ENCODE peak calls at places on chromosomes 5 and 9, in four cellular contexts. E is HCT116, N is neural progenitor cell, S is OCI-LY7. B is an unnamed sample.

GRCh38 chr5:79842991-79843390 is 148.1 kb downstream of the MTX3 start:
- DNase-seq in S (no peak), E (no peak), N (no peak), B (no peak)

GRCh38 chr5:79792518-79792917 is 102.9 kb downstream of the CMYA5 start:
- DNase-seq in S (no peak), E (no peak), N (no peak), B (no peak)

GRCh38 chr9:110049699-110050450 is 158.1 kb downstream of the C9orf152 start:
- DNase-seq in E (no peak), S (peak), N (peak), B (peak)

GRCh38 chr5:41794478-41794877 is 75.7 kb downstream of the OXCT1 start:
- DNase-seq in S (no peak), E (peak), N (no peak), B (no peak)

GRCh38 chr5:6194906-6195612 is 183.3 kb downstream of the MED10 start:
- DNase-seq in E (no peak), S (peak), N (no peak), B (no peak)

GRCh38 chr5:177985430-177986040 is 10.5 kb downstream of the PROP1 start:
- DNase-seq in E (no peak), N (no peak), S (no peak), B (peak)

GRCh38 chr9:126695186-126696090 is 81.7 kb downstream of the LMX1B start:
- DNase-seq in S (no peak), E (no peak), N (peak), B (no peak)

GRCh38 chr5:33936381-33937016 is at the start of gene RXFP3:
- DNase-seq in S (no peak), E (no peak), N (no peak), B (peak)

GRCh38 chr5:137191179-137191578 is 307.9 kb downstream of the SPOCK1 start:
- DNase-seq in S (no peak), E (no peak), N (no peak), B (no peak)

GRCh38 chr9:89774971-89775370 is 170.2 kb downstream of the GADD45G start:
- DNase-seq in N (no peak), E (no peak), S (no peak), B (no peak)

GRCh38 chr5:35371971-35372426 is 141.7 kb upstream of the PRLR start:
- DNase-seq in S (no peak), N (no peak), E (no peak), B (no peak)

GRCh38 chr9:3746296-3747275 is 220.8 kb upstream of the RFX3 start:
- DNase-seq in N (no peak), S (no peak), E (peak), B (no peak)

GRCh38 chr5:39584921-39585320 is 160.1 kb upstream of the DAB2 start:
- DNase-seq in E (no peak), S (no peak), N (no peak), B (no peak)

GRCh38 chr9:96883922-96884321 is 29.6 kb upstream of the ZNF782 start:
- DNase-seq in N (no peak), E (no peak), S (no peak), B (no peak)

GRCh38 chr5:131505237-131505908 is 129.7 kb downstream of the RAPGEF6 start:
- DNase-seq in N (no peak), S (no peak), E (no peak), B (no peak)

GRCh38 chr9:105054488-105054887 is 126.5 kb upstream of the ABCA1 start:
- DNase-seq in N (no peak), S (no peak), E (no peak), B (no peak)

GRCh38 chr9:75087279-75087823 is 604 bp downstream of the NMRK1 start:
- DNase-seq in N (peak), E (no peak), S (peak), B (peak)

GRCh38 chr9:79664375-79664825 is 92.6 kb downstream of the TLE4 start:
- DNase-seq in S (no peak), N (no peak), E (no peak), B (no peak)

GRCh38 chr9:87713278-87713989 is 12.5 kb upstream of the CTSL start:
- DNase-seq in N (no peak), S (no peak), E (peak), B (peak)

GRCh38 chr5:107389130-107389553 is 281.6 kb downstream of the EFNA5 start:
- DNase-seq in S (peak), E (no peak), N (no peak), B (no peak)

GRCh38 chr5:107474724-107475489 is 195.8 kb downstream of the EFNA5 start:
- DNase-seq in N (no peak), S (no peak), E (no peak), B (no peak)

GRCh38 chr5:81773574-81773973 is 22.7 kb upstream of the SSBP2 start:
- DNase-seq in E (no peak), N (no peak), S (no peak), B (no peak)

DNA sequence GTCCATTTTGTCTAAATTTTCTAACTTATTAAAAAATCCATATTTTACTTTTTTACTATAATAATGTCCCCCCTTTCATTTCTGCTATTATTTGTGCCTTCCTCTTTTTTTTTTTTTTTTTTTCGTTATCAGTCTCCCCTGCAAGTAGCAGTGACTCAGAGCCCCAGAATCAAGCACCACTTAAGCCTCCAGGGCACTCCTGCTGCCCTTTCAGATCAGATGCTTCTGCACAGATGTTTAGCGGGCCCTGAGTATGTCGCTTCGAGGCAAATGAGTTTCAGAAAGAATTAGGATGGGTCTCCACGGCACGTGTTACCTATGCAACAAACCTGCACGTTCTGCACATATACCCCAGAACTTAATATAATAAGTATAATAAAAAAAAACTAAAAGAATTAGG is 11.7 kb downstream of the MED7 start:
- DNase-seq in N (no peak), E (no peak), S (peak), B (peak)
- TF ChIP-seq EZH2phosphoT487 in N (no peak), E (no peak), S (no peak), B (no peak)

DNA sequence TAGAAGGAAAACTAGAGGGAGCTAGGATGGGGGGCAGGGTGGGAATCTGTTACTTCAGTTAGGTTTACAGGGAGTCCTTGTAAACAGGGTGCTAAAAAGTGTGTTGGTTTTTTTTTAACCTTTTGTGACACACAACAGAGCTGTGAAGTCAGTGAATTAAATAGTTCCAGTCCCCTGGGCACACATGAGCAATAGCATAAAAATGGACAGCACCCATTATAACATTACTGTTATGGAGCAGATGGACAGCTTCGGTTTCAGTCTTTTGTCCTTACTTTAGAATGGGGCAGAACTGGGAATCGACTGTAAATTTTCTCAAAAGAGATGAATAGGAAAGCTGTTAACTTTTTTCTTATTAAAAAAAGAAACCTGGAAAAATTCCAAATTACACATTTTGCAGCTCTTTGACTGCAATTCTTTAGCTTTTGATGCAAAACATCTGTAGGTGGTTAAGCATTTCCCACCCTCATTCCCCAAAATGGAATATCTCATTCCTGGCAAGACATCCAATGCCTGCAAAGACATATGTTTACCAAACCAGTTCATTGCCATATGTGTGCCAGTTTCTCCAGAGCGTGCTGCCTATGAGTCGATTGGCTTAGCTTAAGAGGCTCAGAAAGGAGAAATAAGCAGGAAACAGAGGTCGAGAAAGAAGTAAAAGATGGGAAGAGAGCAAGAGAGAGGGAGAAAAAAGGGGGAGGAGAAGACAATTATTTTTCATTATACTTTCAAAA is 212.3 kb upstream of the TMEM161B start:
- DNase-seq in N (no peak), E (no peak), S (no peak), B (no peak)
- TF ChIP-seq EZH2phosphoT487 in N (no peak), E (no peak), S (no peak), B (no peak)

DNA sequence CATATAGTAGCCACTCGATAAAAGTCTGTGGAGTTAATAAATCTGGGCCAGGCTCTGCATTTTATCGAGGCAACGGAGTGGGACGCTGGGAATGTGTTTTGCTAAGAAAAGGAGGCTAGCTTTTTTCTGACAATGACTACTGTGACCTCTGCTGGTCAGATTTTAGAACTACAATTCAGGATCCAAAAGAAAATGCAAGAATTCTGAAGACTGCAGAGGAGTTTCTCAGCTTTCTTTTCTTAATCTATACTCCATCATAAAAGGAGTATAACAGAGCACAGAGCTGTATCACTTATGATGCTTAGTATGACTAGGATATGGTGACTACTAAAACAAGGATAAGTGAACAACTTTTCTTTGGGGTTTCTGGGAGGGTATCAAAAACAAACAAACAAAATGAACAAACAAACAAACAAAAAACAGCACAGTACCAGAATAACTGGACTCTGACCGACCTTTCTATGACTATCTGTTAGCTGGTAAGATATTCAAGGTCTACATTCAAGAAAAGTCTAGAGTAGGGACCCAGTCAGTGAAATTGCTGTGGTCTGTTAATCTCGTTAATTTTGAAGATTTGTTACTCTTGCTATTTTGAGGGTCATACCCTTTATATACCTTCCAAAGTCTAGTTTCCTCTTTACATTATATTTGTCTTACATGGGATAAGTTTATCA is 46.2 kb upstream of the CER1 start:
- DNase-seq in E (peak), N (peak), S (peak), B (peak)
- TF ChIP-seq EZH2phosphoT487 in E (no peak), N (no peak), S (no peak), B (no peak)

DNA sequence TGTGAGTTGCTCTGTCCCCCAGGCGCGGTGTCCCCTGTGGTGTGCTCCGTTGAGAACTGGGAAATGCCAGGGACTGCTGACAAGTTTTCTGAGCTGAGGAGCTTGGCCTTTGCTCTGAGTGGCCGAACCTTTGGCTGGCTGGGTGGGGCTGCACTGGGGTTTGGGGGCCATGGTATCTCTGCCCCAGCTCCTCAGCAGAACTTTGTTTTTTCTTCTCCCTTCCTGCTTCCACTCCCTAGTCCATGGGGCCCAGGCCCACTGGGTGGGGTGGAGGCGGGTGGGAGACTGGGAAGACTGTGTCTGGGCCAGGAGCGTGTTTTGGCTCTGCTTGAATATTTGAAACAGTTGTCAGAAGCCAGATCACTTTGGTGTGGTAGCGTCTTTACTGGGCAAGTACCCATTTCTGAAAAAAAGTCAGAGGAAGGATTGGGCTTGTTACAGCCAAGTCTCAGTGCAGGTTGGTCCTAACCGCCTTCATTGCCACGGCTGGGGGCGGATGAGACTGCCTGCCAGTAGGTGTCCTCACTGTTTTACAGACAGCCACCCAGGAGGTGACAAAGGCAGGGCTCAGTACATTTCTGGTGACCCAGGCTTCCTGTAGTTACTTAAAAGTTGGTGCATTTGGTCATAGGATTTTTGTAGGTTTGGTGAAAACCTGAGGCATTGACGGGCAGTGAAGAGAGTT is 92.7 kb downstream of the DAB2IP start:
- DNase-seq in E (no peak), N (peak), S (peak), B (peak)
- TF ChIP-seq EZH2phosphoT487 in E (no peak), N (no peak), S (no peak), B (no peak)

GRCh38 chr5:170011751-170012150 is 31.5 kb upstream of the INSYN2B start:
- DNase-seq in E (no peak), S (no peak), N (no peak), B (no peak)
- TF ChIP-seq EZH2phosphoT487 in E (no peak), S (no peak), N (no peak), B (no peak)

GRCh38 chr5:135031146-135031812 is 2.7 kb downstream of the PITX1 start:
- DNase-seq in N (peak), S (no peak), E (no peak), B (peak)
- TF ChIP-seq EZH2phosphoT487 in N (peak), S (no peak), E (no peak), B (peak)

DNA sequence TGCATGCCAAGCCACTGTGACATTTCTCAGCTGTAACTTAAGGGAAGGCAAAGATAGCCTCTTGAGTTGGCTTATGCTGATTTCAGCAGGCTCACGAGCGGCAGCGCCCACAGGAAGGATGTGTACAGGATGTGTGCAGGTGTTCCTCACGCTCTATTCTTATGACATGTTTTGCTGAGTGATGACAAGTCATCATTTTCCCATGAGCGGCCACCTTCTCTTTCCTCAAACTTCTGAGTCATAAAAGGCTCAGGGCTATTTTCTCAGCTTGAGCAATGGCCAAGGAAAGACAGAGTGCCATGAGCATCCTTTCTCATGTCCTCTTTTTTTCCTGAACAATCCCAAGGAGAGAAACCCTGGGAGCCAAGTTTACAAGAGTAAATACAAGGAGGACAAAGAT is 365.9 kb downstream of the PLK2 start:
- DNase-seq in N (no peak), S (no peak), E (no peak), B (no peak)
- TF ChIP-seq EZH2phosphoT487 in N (no peak), S (no peak), E (no peak), B (no peak)

DNA sequence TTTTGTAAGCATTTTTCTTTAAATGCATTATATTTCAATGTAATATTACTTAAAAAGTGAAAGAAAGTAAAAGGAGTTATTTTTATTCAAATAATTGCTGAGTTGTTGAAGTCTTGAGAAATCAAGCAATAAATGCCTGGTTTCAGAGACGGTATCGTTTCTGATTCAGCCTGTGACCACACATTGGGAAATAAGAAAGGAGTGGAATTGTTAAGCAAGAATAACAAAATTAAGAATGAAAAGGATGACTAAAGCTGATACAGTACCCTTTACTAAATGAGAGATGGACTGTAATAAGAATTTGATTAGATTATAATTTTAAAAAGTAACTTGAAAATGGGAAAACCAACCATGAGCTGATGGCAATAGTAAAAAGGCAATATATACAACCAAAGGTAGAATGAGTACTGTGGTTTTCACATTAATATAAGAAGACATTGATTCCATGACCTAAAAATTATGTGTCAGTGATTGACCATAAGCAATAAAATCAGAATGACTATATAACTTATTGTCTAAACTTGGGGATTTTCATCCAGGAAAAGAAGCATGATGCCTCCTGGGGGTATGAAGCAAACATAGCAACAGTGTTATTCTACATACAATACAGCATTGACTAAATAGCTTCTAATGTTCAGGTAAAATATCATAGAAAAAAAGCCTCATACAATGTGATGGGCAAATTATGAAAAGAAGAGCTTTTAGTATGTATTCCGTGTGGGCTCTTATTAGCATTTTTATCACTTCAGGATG is 101.9 kb upstream of the PRDM9 start:
- DNase-seq in S (no peak), E (no peak), N (no peak), B (no peak)
- TF ChIP-seq EZH2phosphoT487 in S (no peak), E (no peak), N (no peak), B (no peak)

DNA sequence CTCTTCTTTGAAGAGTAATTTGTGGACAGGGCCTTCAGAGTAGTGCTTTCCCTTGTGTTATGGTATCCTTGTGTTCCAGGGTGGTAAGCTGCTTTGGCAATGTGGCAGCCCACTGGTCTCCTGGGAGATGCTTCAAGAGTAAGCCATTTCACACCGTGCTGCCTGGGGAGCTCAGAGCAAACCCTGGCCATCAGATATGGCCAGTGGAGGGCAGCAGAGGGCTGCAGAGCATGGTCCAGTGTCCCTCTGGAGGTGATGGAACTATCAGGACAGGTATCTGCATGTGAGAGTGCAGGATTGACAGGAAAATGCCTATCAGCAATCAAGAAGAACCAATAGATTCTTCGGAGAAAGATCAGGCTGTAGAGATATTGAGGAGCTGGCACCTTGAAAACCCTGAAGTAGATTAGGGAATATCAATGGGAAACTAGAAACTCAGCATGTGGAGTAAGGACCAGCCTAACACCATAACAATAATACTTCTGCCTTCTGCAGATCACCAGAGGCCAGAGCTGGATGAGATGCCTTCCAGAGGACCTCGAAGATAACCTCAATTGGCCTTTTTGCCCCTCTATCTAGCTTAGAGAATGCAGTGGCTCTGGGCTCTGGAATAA is 90.8 kb downstream of the PLPPR1 start:
- DNase-seq in E (peak), N (peak), S (peak), B (peak)
- TF ChIP-seq EZH2phosphoT487 in E (no peak), N (no peak), S (no peak), B (no peak)

B was measured in GM23338.